ENCODE peak calls at places on chromosomes 4 and X, in six cellular contexts. X, A, L, Z, P and E are unnamed samples.

GRCh38 chr4:84573738-84574720 is 8.9 kb upstream of the CDS1 start:
- DNase-seq in P (no peak), X (no peak), A (no peak), L (no peak), Z (no peak), E (no peak)

GRCh38 chr4:24642941-24643628 is 58.7 kb upstream of the DHX15 start:
- DNase-seq in P (no peak), X (no peak), Z (no peak), A (no peak), L (peak; percentile 90), E (no peak)

GRCh38 chrX:46686003-46686645 is 72.8 kb downstream of the SLC9A7 start:
- DNase-seq in Z (no peak), A (no peak), X (no peak), P (peak; percentile 32), L (peak; percentile 15), E (no peak)

GRCh38 chrX:136586386-136586785 is 54.4 kb downstream of the VGLL1 start:
- DNase-seq in Z (no peak), X (no peak), P (no peak), A (no peak), L (peak; percentile 18), E (no peak)

GRCh38 chr4:33189169-33189568 is 2469.0 kb downstream of the PCDH7 start:
- DNase-seq in X (no peak), P (no peak), A (no peak), L (no peak), Z (no peak), E (no peak)

GRCh38 chr4:128287159-128287870 is at the start of gene PGRMC2:
- DNase-seq in X (peak; percentile 7), Z (no peak), L (peak; percentile 44), P (no peak), A (no peak), E (no peak)

GRCh38 chrX:123504630-123505270 is 228.1 kb downstream of the THOC2 start:
- DNase-seq in Z (no peak), L (no peak), A (no peak), X (no peak), P (no peak), E (no peak)

GRCh38 chrX:136034622-136035021 is 49.4 kb downstream of the SLC9A6 start:
- DNase-seq in A (no peak), Z (no peak), L (peak; percentile 22), P (no peak), X (no peak), E (no peak)

GRCh38 chr4:99645036-99645435 is 12.6 kb downstream of the C4orf54 start:
- DNase-seq in A (no peak), L (no peak), X (no peak), Z (no peak), P (no peak), E (no peak)

GRCh38 chrX:153693216-153694086 is 5.7 kb downstream of the SLC6A8 start:
- DNase-seq in L (no peak), P (no peak), A (no peak), X (no peak), Z (no peak), E (no peak)

GRCh38 chr4:176432811-176433540 is 113.2 kb downstream of the SPCS3 start:
- DNase-seq in Z (no peak), L (peak; percentile 60), X (no peak), A (no peak), P (no peak), E (no peak)

GRCh38 chrX:130771648-130772312 is 131.2 kb downstream of the ENOX2 start:
- DNase-seq in A (no peak), L (no peak), X (no peak), Z (no peak), P (no peak), E (no peak)

GRCh38 chr4:182880387-182881356 is 36.5 kb downstream of the DCTD start:
- DNase-seq in Z (peak; percentile 65), L (peak; percentile 64), P (no peak), X (no peak), A (no peak), E (no peak)

GRCh38 chr4:53905281-53905934 is 159.0 kb downstream of the CHIC2 start:
- DNase-seq in X (no peak), A (no peak), P (no peak), L (no peak), Z (no peak), E (no peak)

GRCh38 chr4:17786567-17786966 is 5.1 kb upstream of the FAM184B start:
- DNase-seq in A (no peak), Z (no peak), P (no peak), L (peak; percentile 56), X (no peak), E (no peak)

GRCh38 chr4:79609853-79610252 is 201.8 kb upstream of the GK2 start:
- DNase-seq in P (no peak), Z (no peak), L (peak; percentile 37), A (no peak), X (no peak), E (no peak)

GRCh38 chrX:74422576-74423288 is 1.4 kb downstream of the SLC16A2 start:
- DNase-seq in Z (peak; percentile 79), P (peak; percentile 65), X (peak; percentile 61), A (peak; percentile 75), L (peak; percentile 73), E (peak; percentile 86)

GRCh38 chr4:3520276-3520675 is 11.9 kb downstream of the LRPAP1 start:
- DNase-seq in X (no peak), P (no peak), A (no peak), L (no peak), Z (peak; percentile 2), E (no peak)

GRCh38 chr4:145552181-145552822 is 66.9 kb upstream of the MMAA start:
- DNase-seq in X (no peak), P (no peak), A (no peak), L (no peak), Z (no peak), E (no peak)

GRCh38 chrX:10769165-10769564 is 148.8 kb upstream of the MID1 start:
- DNase-seq in Z (no peak), A (no peak), L (peak; percentile 36), X (no peak), P (no peak), E (no peak)

GRCh38 chr4:73866236-73866635 is 3.0 kb upstream of the CXCL1 start:
- DNase-seq in Z (no peak), L (no peak), X (no peak), A (no peak), P (no peak), E (no peak)

GRCh38 chr4:27003602-27004238 is 143.1 kb downstream of the STIM2 start:
- DNase-seq in A (no peak), L (peak; percentile 74), X (no peak), Z (no peak), P (no peak), E (no peak)

GRCh38 chr4:76896731-76897521 is 1.0 kb downstream of the SOWAHB start:
- DNase-seq in L (peak; percentile 41), A (no peak), P (peak; percentile 75), X (peak; percentile 33), Z (peak; percentile 14), E (no peak)

GRCh38 chr4:4416981-4417380 is 30.1 kb downstream of the NSG1 start:
- DNase-seq in L (no peak), P (no peak), Z (no peak), A (no peak), X (no peak), E (no peak)

GRCh38 chr4:47427936-47428335 is 35.6 kb downstream of the COMMD8 start:
- DNase-seq in P (no peak), Z (no peak), L (peak; percentile 20), A (no peak), X (no peak), E (no peak)

GRCh38 chrX:134236690-134237362 is at the start of gene CCDC160:
- DNase-seq in A (peak; percentile 78), P (peak; percentile 74), X (peak; percentile 73), L (peak; percentile 38), Z (peak; percentile 61), E (peak; percentile 91)

GRCh38 chr4:26873391-26874026 is 12.9 kb downstream of the STIM2 start:
- DNase-seq in L (no peak), P (peak; percentile 8), A (no peak), Z (no peak), X (no peak), E (no peak)

GRCh38 chrX:44731160-44731559 is 112.7 kb upstream of the DUSP21 start:
- DNase-seq in X (no peak), L (peak; percentile 6), Z (no peak), P (no peak), A (no peak), E (no peak)

GRCh38 chrX:29315931-29316330 is 728.7 kb downstream of the IL1RAPL1 start:
- DNase-seq in X (no peak), A (no peak), Z (no peak), P (no peak), L (no peak), E (no peak)